ENCODE peak calls at places on chromosomes 5 and 9, in six cellular contexts. One of them, this sample, is unnamed.

GRCh38 chr9:34578241-34579096 is 11.1 kb downstream of the CNTFR start:
- DNase-seq in AG08396: peak; percentile 74
- DNase-seq in H4: no peak
- DNase-seq in neural crest cell: peak; percentile 63
- DNase-seq in ovary: no peak
- DNase-seq in NCI-H69: peak; percentile 75
- DNase-seq in this sample: no peak

GRCh38 chr9:110427497-110428104 is 89.9 kb upstream of the TXNDC8 start:
- DNase-seq in AG08396: no peak
- DNase-seq in H4: peak; percentile 43
- DNase-seq in NCI-H69: peak; percentile 57
- DNase-seq in neural crest cell: peak; percentile 45
- DNase-seq in ovary: peak; percentile 38
- DNase-seq in this sample: peak; percentile 50

GRCh38 chr5:176533894-176534611 is 3.1 kb downstream of the RNF44 start:
- DNase-seq in neural crest cell: no peak
- DNase-seq in H4: no peak
- DNase-seq in NCI-H69: peak; percentile 64
- DNase-seq in ovary: peak; percentile 33
- DNase-seq in AG08396: peak; percentile 35
- DNase-seq in this sample: no peak

GRCh38 chr9:115142502-115143265 is 24.7 kb upstream of the TNC start:
- DNase-seq in NCI-H69: no peak
- DNase-seq in H4: no peak
- DNase-seq in ovary: no peak
- DNase-seq in AG08396: no peak
- DNase-seq in neural crest cell: no peak
- DNase-seq in this sample: no peak

GRCh38 chr5:147685991-147686390 is 96.5 kb downstream of the JAKMIP2 start:
- DNase-seq in AG08396: no peak
- DNase-seq in NCI-H69: peak; percentile 66
- DNase-seq in ovary: no peak
- DNase-seq in neural crest cell: no peak
- DNase-seq in H4: no peak
- DNase-seq in this sample: no peak

GRCh38 chr9:129058965-129059795 is 21.7 kb upstream of the DOLPP1 start:
- DNase-seq in AG08396: peak; percentile 55
- DNase-seq in ovary: no peak
- DNase-seq in NCI-H69: no peak
- DNase-seq in neural crest cell: no peak
- DNase-seq in H4: no peak
- DNase-seq in this sample: no peak

GRCh38 chr5:126003309-126003708 is 419.9 kb upstream of the GRAMD2B start:
- DNase-seq in H4: peak; percentile 78
- DNase-seq in ovary: peak; percentile 21
- DNase-seq in neural crest cell: no peak
- DNase-seq in NCI-H69: peak; percentile 43
- DNase-seq in AG08396: peak; percentile 31
- DNase-seq in this sample: no peak

GRCh38 chr9:91308144-91308543 is 53.6 kb downstream of the AUH start:
- DNase-seq in neural crest cell: no peak
- DNase-seq in ovary: no peak
- DNase-seq in H4: no peak
- DNase-seq in AG08396: no peak
- DNase-seq in NCI-H69: no peak
- DNase-seq in this sample: no peak

GRCh38 chr5:54224083-54224836 is 86.1 kb downstream of the ARL15 start:
- DNase-seq in AG08396: no peak
- DNase-seq in NCI-H69: no peak
- DNase-seq in neural crest cell: no peak
- DNase-seq in ovary: no peak
- DNase-seq in H4: no peak
- DNase-seq in this sample: no peak

GRCh38 chr9:77011973-77012817 is 7.3 kb upstream of the FOXB2 start:
- DNase-seq in neural crest cell: peak; percentile 87
- DNase-seq in AG08396: peak; percentile 72
- DNase-seq in ovary: peak; percentile 40
- DNase-seq in NCI-H69: peak; percentile 58
- DNase-seq in H4: no peak
- DNase-seq in this sample: no peak

GRCh38 chr9:136827794-136828473 is 14.3 kb upstream of the AJM1 start:
- DNase-seq in neural crest cell: no peak
- DNase-seq in ovary: no peak
- DNase-seq in NCI-H69: no peak
- DNase-seq in H4: no peak
- DNase-seq in AG08396: no peak
- DNase-seq in this sample: no peak

GRCh38 chr5:25850581-25850980 is 1187.8 kb downstream of the CDH9 start:
- DNase-seq in NCI-H69: no peak
- DNase-seq in H4: no peak
- DNase-seq in ovary: no peak
- DNase-seq in AG08396: no peak
- DNase-seq in neural crest cell: no peak
- DNase-seq in this sample: no peak

GRCh38 chr9:82668724-82669324 is 394.1 kb downstream of the RASEF start:
- DNase-seq in AG08396: no peak
- DNase-seq in neural crest cell: no peak
- DNase-seq in NCI-H69: no peak
- DNase-seq in ovary: no peak
- DNase-seq in H4: no peak
- DNase-seq in this sample: no peak

GRCh38 chr9:87501806-87502205 is 4.1 kb downstream of the DAPK1 start:
- DNase-seq in neural crest cell: no peak
- DNase-seq in H4: no peak
- DNase-seq in AG08396: no peak
- DNase-seq in ovary: no peak
- DNase-seq in NCI-H69: no peak
- DNase-seq in this sample: no peak

GRCh38 chr9:136409557-136410455 is 608 bp downstream of the ENTR1 start:
- DNase-seq in NCI-H69: peak; percentile 58
- DNase-seq in H4: no peak
- DNase-seq in AG08396: peak; percentile 81
- DNase-seq in ovary: no peak
- DNase-seq in neural crest cell: no peak
- DNase-seq in this sample: peak; percentile 29

GRCh38 chr9:124399323-124399962 is 15.8 kb downstream of the PSMB7 start:
- DNase-seq in H4: no peak
- DNase-seq in ovary: no peak
- DNase-seq in neural crest cell: peak; percentile 30
- DNase-seq in AG08396: peak; percentile 65
- DNase-seq in NCI-H69: no peak
- DNase-seq in this sample: peak; percentile 96

GRCh38 chr5:143693691-143694252 is 118.2 kb upstream of the HMHB1 start:
- DNase-seq in ovary: no peak
- DNase-seq in H4: no peak
- DNase-seq in AG08396: no peak
- DNase-seq in NCI-H69: no peak
- DNase-seq in neural crest cell: no peak
- DNase-seq in this sample: no peak

GRCh38 chr9:130681769-130682489 is 11.7 kb upstream of the EXOSC2 start:
- DNase-seq in NCI-H69: peak; percentile 77
- DNase-seq in AG08396: no peak
- DNase-seq in ovary: peak; percentile 35
- DNase-seq in neural crest cell: no peak
- DNase-seq in H4: no peak
- DNase-seq in this sample: no peak

GRCh38 chr5:43616535-43616934 is 13.6 kb downstream of the NNT start:
- DNase-seq in NCI-H69: no peak
- DNase-seq in ovary: no peak
- DNase-seq in neural crest cell: no peak
- DNase-seq in AG08396: peak; percentile 58
- DNase-seq in H4: no peak
- DNase-seq in this sample: no peak

GRCh38 chr9:95092321-95093072 is 225.0 kb downstream of the FANCC start:
- DNase-seq in AG08396: peak; percentile 69
- DNase-seq in ovary: no peak
- DNase-seq in H4: peak; percentile 90
- DNase-seq in NCI-H69: peak; percentile 87
- DNase-seq in neural crest cell: no peak
- DNase-seq in this sample: peak; percentile 92

GRCh38 chr5:134462047-134462575 is 50.4 kb upstream of the CDKN2AIPNL start:
- DNase-seq in neural crest cell: no peak
- DNase-seq in AG08396: no peak
- DNase-seq in H4: no peak
- DNase-seq in ovary: no peak
- DNase-seq in NCI-H69: no peak
- DNase-seq in this sample: no peak

GRCh38 chr5:114789773-114790402 is 379.8 kb downstream of the TRIM36 start:
- DNase-seq in neural crest cell: no peak
- DNase-seq in AG08396: no peak
- DNase-seq in H4: peak; percentile 40
- DNase-seq in NCI-H69: peak; percentile 57
- DNase-seq in ovary: no peak
- DNase-seq in this sample: no peak

GRCh38 chr5:87258507-87258906 is 9.2 kb upstream of the RASA1 start:
- DNase-seq in H4: no peak
- DNase-seq in NCI-H69: no peak
- DNase-seq in ovary: no peak
- DNase-seq in AG08396: no peak
- DNase-seq in neural crest cell: no peak
- DNase-seq in this sample: no peak

GRCh38 chr5:28862860-28863196 is 1824.4 kb upstream of the CDH9 start:
- DNase-seq in NCI-H69: peak; percentile 88
- DNase-seq in neural crest cell: no peak
- DNase-seq in H4: no peak
- DNase-seq in ovary: no peak
- DNase-seq in AG08396: no peak
- DNase-seq in this sample: no peak

GRCh38 chr5:137096149-137097103 is 402.7 kb downstream of the SPOCK1 start:
- DNase-seq in H4: no peak
- DNase-seq in ovary: no peak
- DNase-seq in NCI-H69: no peak
- DNase-seq in AG08396: peak; percentile 28
- DNase-seq in neural crest cell: no peak
- DNase-seq in this sample: no peak

GRCh38 chr5:114174131-114174530 is 187.7 kb upstream of the KCNN2 start:
- DNase-seq in NCI-H69: no peak
- DNase-seq in AG08396: no peak
- DNase-seq in neural crest cell: no peak
- DNase-seq in H4: no peak
- DNase-seq in ovary: no peak
- DNase-seq in this sample: no peak

GRCh38 chr5:35963381-35963843 is 25.0 kb upstream of the CAPSL start:
- DNase-seq in neural crest cell: no peak
- DNase-seq in H4: peak; percentile 29
- DNase-seq in NCI-H69: peak; percentile 22
- DNase-seq in ovary: no peak
- DNase-seq in AG08396: no peak
- DNase-seq in this sample: peak; percentile 81

GRCh38 chr5:154779105-154779504 is 23.9 kb downstream of the LARP1 start:
- DNase-seq in H4: no peak
- DNase-seq in neural crest cell: no peak
- DNase-seq in ovary: no peak
- DNase-seq in AG08396: peak; percentile 75
- DNase-seq in NCI-H69: peak; percentile 34
- DNase-seq in this sample: peak; percentile 27

GRCh38 chr9:69500925-69501324 is 171.2 kb downstream of the APBA1 start:
- DNase-seq in neural crest cell: no peak
- DNase-seq in H4: no peak
- DNase-seq in AG08396: no peak
- DNase-seq in ovary: no peak
- DNase-seq in NCI-H69: no peak
- DNase-seq in this sample: no peak

GRCh38 chr9:91896513-91897121 is 53.4 kb downstream of the ROR2 start:
- DNase-seq in neural crest cell: no peak
- DNase-seq in NCI-H69: peak; percentile 82
- DNase-seq in AG08396: no peak
- DNase-seq in H4: no peak
- DNase-seq in ovary: peak; percentile 57
- DNase-seq in this sample: no peak

GRCh38 chr9:5896863-5897262 is 6.2 kb downstream of the MLANA start:
- DNase-seq in NCI-H69: no peak
- DNase-seq in H4: no peak
- DNase-seq in ovary: no peak
- DNase-seq in AG08396: no peak
- DNase-seq in neural crest cell: no peak
- DNase-seq in this sample: no peak